ENCODE peak calls at places on chromosomes 5 and 9, in ten cellular contexts. G, J, I, W, X, B, C, K, A and M are unnamed samples.

GRCh38 chr5:73305386-73305785 is 132.4 kb downstream of the TMEM174 start:
- DNase-seq in G (no peak), J (no peak), I (no peak), W (no peak), X (no peak), B (no peak), C (no peak), K (no peak), A (no peak), M (no peak)

GRCh38 chr9:34158362-34158869 is 20.4 kb upstream of the UBAP1 start:
- DNase-seq in G (no peak), J (no peak), I (peak), W (no peak), X (peak), B (no peak), C (no peak), K (peak), A (no peak), M (no peak)

GRCh38 chr5:64318175-64318574 is 152.5 kb downstream of the RNF180 start:
- DNase-seq in G (no peak), J (no peak), I (no peak), W (no peak), X (no peak), B (no peak), C (no peak), K (no peak), A (no peak), M (no peak)

GRCh38 chr9:135468866-135469521 is 10.6 kb upstream of the PPP1R26 start:
- DNase-seq in G (no peak), J (no peak), I (no peak), W (no peak), X (no peak), B (no peak), C (no peak), K (peak), A (no peak), M (peak)

GRCh38 chr5:6774673-6775327 is 61.6 kb downstream of the TENT4A start:
- DNase-seq in G (no peak), J (no peak), I (no peak), W (no peak), X (no peak), B (no peak), C (no peak), K (no peak), A (no peak), M (no peak)

GRCh38 chr5:76964018-76964417 is 11.2 kb downstream of the CRHBP start:
- DNase-seq in G (no peak), J (no peak), I (peak), W (no peak), X (no peak), B (no peak), C (no peak), K (no peak), A (no peak), M (no peak)

GRCh38 chr9:130073373-130073772 is 19.7 kb downstream of the GPR107 start:
- DNase-seq in G (no peak), J (no peak), I (no peak), W (no peak), X (no peak), B (no peak), C (no peak), K (peak), A (no peak), M (no peak)

GRCh38 chr5:134127376-134127861 is 12.9 kb downstream of the TCF7 start:
- DNase-seq in G (no peak), J (no peak), I (no peak), W (no peak), X (peak), B (no peak), C (no peak), K (peak), A (no peak), M (no peak)

GRCh38 chr9:7578951-7579743 is 220.4 kb downstream of the DMAC1 start:
- DNase-seq in G (no peak), J (no peak), I (no peak), W (no peak), X (no peak), B (no peak), C (no peak), K (no peak), A (no peak), M (no peak)

GRCh38 chr9:26947736-26948135 is 694 bp upstream of the PLAA start:
- DNase-seq in G (no peak), J (no peak), I (no peak), W (no peak), X (peak), B (no peak), C (no peak), K (peak), A (no peak), M (no peak)

GRCh38 chr5:172133359-172134029 is 54.5 kb downstream of the STK10 start:
- DNase-seq in G (no peak), J (no peak), I (no peak), W (no peak), X (peak), B (peak), C (no peak), K (peak), A (no peak), M (peak)

GRCh38 chr5:124289122-124289521 is 457.3 kb downstream of the ZNF608 start:
- DNase-seq in G (peak), J (no peak), I (no peak), W (no peak), X (no peak), B (no peak), C (no peak), K (no peak), A (no peak), M (peak)

GRCh38 chr9:93828331-93829097 is 126.6 kb downstream of the BARX1 start:
- DNase-seq in G (no peak), J (no peak), I (no peak), W (no peak), X (no peak), B (no peak), C (no peak), K (no peak), A (no peak), M (no peak)

GRCh38 chr5:72693001-72693442 is 123.4 kb upstream of the TNPO1 start:
- DNase-seq in G (no peak), J (no peak), I (no peak), W (no peak), X (no peak), B (no peak), C (no peak), K (no peak), A (no peak), M (no peak)

GRCh38 chr5:17882760-17883488 is 248.7 kb downstream of the TAF11L14 start:
- DNase-seq in G (no peak), J (no peak), I (peak), W (no peak), X (no peak), B (no peak), C (no peak), K (no peak), A (no peak), M (no peak)

GRCh38 chr5:55052383-55052931 is 28.4 kb downstream of the GZMK start:
- DNase-seq in G (no peak), J (no peak), I (no peak), W (no peak), X (no peak), B (no peak), C (no peak), K (peak), A (no peak), M (no peak)

GRCh38 chr5:65811004-65811403 is 89.0 kb downstream of the NLN start:
- DNase-seq in G (no peak), J (no peak), I (peak), W (no peak), X (no peak), B (no peak), C (no peak), K (peak), A (no peak), M (no peak)

GRCh38 chr9:4298255-4299005 is 1.4 kb downstream of the GLIS3 start:
- DNase-seq in G (peak), J (peak), I (peak), W (no peak), X (no peak), B (peak), C (no peak), K (peak), A (no peak), M (no peak)

GRCh38 chr9:89277454-89277853 is 33.5 kb upstream of the CKS2 start:
- DNase-seq in G (no peak), J (no peak), I (no peak), W (no peak), X (no peak), B (no peak), C (no peak), K (peak), A (no peak), M (no peak)

GRCh38 chr5:10563132-10563939 is 534 bp upstream of the ANKRD33B start:
- DNase-seq in G (no peak), J (peak), I (peak), W (no peak), X (peak), B (peak), C (peak), K (peak), A (no peak), M (no peak)

GRCh38 chr9:124439661-124440243 is 10.5 kb upstream of the ADGRD2 start:
- DNase-seq in G (no peak), J (no peak), I (no peak), W (no peak), X (peak), B (no peak), C (no peak), K (no peak), A (no peak), M (no peak)

GRCh38 chr5:127723571-127723970 is 20.4 kb downstream of the CCDC192 start:
- DNase-seq in G (no peak), J (no peak), I (peak), W (no peak), X (no peak), B (peak), C (no peak), K (peak), A (no peak), M (no peak)

GRCh38 chr9:6498982-6499381 is 86.0 kb downstream of the UHRF2 start:
- DNase-seq in G (no peak), J (no peak), I (no peak), W (no peak), X (no peak), B (no peak), C (no peak), K (peak), A (no peak), M (no peak)

GRCh38 chr9:133674091-133674490 is 37.9 kb downstream of the DBH start:
- DNase-seq in G (no peak), J (no peak), I (no peak), W (no peak), X (no peak), B (no peak), C (no peak), K (no peak), A (no peak), M (no peak)

GRCh38 chr9:79766091-79766490 is 194.3 kb downstream of the TLE4 start:
- DNase-seq in G (no peak), J (no peak), I (no peak), W (no peak), X (no peak), B (no peak), C (no peak), K (no peak), A (no peak), M (no peak)

GRCh38 chr5:53087171-53087570 is 22.4 kb downstream of the MOCS2 start:
- DNase-seq in G (no peak), J (no peak), I (no peak), W (no peak), X (no peak), B (no peak), C (no peak), K (no peak), A (no peak), M (no peak)

GRCh38 chr5:141382469-141383294 is at the start of gene PCDHGA7:
- DNase-seq in G (no peak), J (no peak), I (peak), W (no peak), X (no peak), B (no peak), C (no peak), K (peak), A (no peak), M (no peak)

GRCh38 chr9:109779711-109780452 is at the start of gene PALM2AKAP2:
- DNase-seq in G (peak), J (no peak), I (peak), W (no peak), X (no peak), B (no peak), C (no peak), K (peak), A (no peak), M (peak)

GRCh38 chr9:7976167-7976755 is 176.7 kb upstream of the DMAC1 start:
- DNase-seq in G (no peak), J (peak), I (no peak), W (peak), X (no peak), B (no peak), C (peak), K (peak), A (peak), M (no peak)

GRCh38 chr5:37005946-37006540 is 129.5 kb downstream of the NIPBL start:
- DNase-seq in G (no peak), J (no peak), I (peak), W (peak), X (no peak), B (no peak), C (no peak), K (peak), A (no peak), M (no peak)

GRCh38 chr5:60586307-60586901 is 113.6 kb downstream of the DEPDC1B start:
- DNase-seq in G (no peak), J (no peak), I (peak), W (peak), X (no peak), B (no peak), C (no peak), K (peak), A (no peak), M (no peak)

GRCh38 chr5:39209924-39210323 is 9.4 kb downstream of the FYB1 start:
- DNase-seq in G (no peak), J (peak), I (no peak), W (no peak), X (peak), B (no peak), C (peak), K (no peak), A (no peak), M (no peak)

GRCh38 chr5:88377705-88378656 is 109.3 kb upstream of the TMEM161B start:
- DNase-seq in G (no peak), J (no peak), I (no peak), W (no peak), X (no peak), B (no peak), C (no peak), K (peak), A (no peak), M (no peak)

GRCh38 chr9:14942037-14942436 is 31.8 kb upstream of the FREM1 start:
- DNase-seq in G (no peak), J (no peak), I (no peak), W (no peak), X (no peak), B (no peak), C (no peak), K (no peak), A (no peak), M (no peak)

GRCh38 chr9:132745911-132746709 is 75.8 kb downstream of the GTF3C4 start:
- DNase-seq in G (no peak), J (no peak), I (no peak), W (no peak), X (peak), B (no peak), C (no peak), K (no peak), A (no peak), M (no peak)

GRCh38 chr9:91857291-91857781 is 92.7 kb downstream of the ROR2 start:
- DNase-seq in G (no peak), J (no peak), I (no peak), W (no peak), X (peak), B (no peak), C (no peak), K (peak), A (no peak), M (no peak)

GRCh38 chr9:91855196-91855595 is 94.8 kb downstream of the ROR2 start:
- DNase-seq in G (no peak), J (no peak), I (no peak), W (no peak), X (peak), B (no peak), C (no peak), K (no peak), A (no peak), M (no peak)

GRCh38 chr9:91856419-91856818 is 93.6 kb downstream of the ROR2 start:
- DNase-seq in G (no peak), J (no peak), I (no peak), W (no peak), X (no peak), B (no peak), C (no peak), K (no peak), A (no peak), M (no peak)

GRCh38 chr9:91858670-91859030 is 91.4 kb downstream of the ROR2 start:
- DNase-seq in G (no peak), J (no peak), I (no peak), W (no peak), X (peak), B (no peak), C (no peak), K (no peak), A (no peak), M (no peak)

GRCh38 chr9:91857831-91858669 is 92.0 kb downstream of the ROR2 start:
- DNase-seq in G (no peak), J (no peak), I (no peak), W (no peak), X (peak), B (no peak), C (no peak), K (no peak), A (no peak), M (no peak)
- H3K27ac ChIP-seq in G (no peak), J (no peak), I (no peak), W (no peak), X (no peak), B (no peak), C (no peak), K (no peak), A (peak), M (no peak)

DNA sequence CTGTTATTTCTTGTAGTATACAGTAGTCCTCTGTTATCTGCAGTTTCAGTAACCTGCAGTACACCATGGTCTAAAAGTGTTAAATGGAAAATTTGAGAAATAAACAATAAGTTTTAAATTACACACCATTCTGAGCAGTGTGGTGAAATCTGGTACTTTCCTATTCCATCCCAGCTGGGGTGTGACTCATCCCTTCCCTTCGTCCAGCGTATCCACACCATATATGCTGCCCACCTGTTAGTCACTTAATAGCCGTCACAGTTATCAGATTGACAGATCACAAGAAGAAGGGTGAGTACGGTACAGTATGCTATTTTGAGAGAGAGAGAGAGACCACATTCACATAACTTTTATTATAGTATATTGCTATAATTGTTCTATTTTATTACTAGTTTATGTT is 28.9 kb downstream of the FAM151B start:
- DNase-seq in G (no peak), J (no peak), I (peak), W (no peak), X (no peak), B (no peak), C (no peak), K (peak), A (no peak), M (no peak)
- H3K27ac ChIP-seq in G (no peak), J (no peak), I (no peak), W (no peak), X (no peak), B (no peak), C (no peak), K (no peak), A (no peak), M (no peak)

DNA sequence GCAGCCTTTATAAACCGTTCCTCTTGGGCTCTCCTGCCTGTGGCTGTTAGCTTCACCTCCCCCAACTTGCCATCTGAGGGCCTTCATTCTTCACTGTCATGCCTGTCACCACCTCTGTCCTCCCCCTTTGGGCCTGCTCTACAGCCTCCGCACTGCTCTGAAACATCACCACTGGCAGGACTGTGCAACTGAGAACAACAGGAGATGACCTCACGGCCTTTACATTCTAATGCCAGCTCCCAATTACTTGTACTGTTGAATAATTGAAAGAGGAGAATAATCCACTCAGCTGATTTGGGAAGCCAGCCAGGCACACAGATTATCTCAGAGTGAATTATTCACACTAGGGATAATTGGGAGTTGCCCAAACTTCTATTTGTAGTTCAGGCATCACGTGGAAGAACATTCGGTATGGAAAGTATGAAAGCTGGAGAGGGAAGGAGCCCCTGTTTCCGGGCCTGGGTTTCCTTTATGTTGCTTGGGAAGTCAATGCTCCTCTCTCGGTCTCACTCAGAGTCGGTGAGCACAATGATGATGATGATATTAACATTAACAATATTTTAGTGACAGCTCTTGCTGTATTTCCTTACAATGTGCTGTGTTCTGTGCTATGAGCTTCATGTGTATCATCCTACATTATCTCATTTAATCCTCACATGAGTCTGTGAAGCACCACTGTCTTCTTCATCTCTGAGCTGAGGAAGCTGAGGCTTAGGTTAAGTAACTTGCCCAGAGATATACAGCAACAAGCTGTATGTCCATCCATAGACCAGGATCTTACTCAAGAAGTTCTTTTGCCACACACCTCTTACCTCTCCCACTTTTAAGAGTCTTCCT is 99.3 kb upstream of the LRRTM2 start:
- DNase-seq in G (no peak), J (no peak), I (no peak), W (no peak), X (no peak), B (peak), C (no peak), K (peak), A (no peak), M (peak)
- H3K27ac ChIP-seq in G (peak), J (no peak), I (no peak), W (no peak), X (peak), B (peak), C (no peak), K (peak), A (peak), M (peak)

GRCh38 chr9:2017459-2018161 is 2.5 kb downstream of the SMARCA2 start:
- DNase-seq in G (peak), J (peak), I (peak), W (peak), X (peak), B (peak), C (peak), K (peak), A (peak), M (peak)
- H3K27ac ChIP-seq in G (peak), J (peak), I (peak), W (peak), X (peak), B (peak), C (peak), K (peak), A (peak), M (peak)